ENCODE peak calls at places on chromosomes 16 and 17, in nine cellular contexts. One of them, this sample, is unnamed.

GRCh38 chr17:18368948-18369347 is 5.6 kb upstream of the SHMT1 start:
- DNase-seq in cardiac muscle cell: no peak
- DNase-seq in pancreas: no peak
- DNase-seq in ascending aorta: no peak
- DNase-seq in neural progenitor cell: no peak
- DNase-seq in heart left ventricle: no peak
- DNase-seq in stomach: no peak
- DNase-seq in CD4-positive, alpha-beta T cell: no peak
- DNase-seq in AG04450: no peak
- DNase-seq in this sample: no peak

GRCh38 chr17:49592263-49592662 is 16.6 kb downstream of the NXPH3 start:
- DNase-seq in cardiac muscle cell: no peak
- DNase-seq in pancreas: no peak
- DNase-seq in ascending aorta: no peak
- DNase-seq in neural progenitor cell: no peak
- DNase-seq in heart left ventricle: no peak
- DNase-seq in stomach: no peak
- DNase-seq in CD4-positive, alpha-beta T cell: no peak
- DNase-seq in AG04450: no peak
- DNase-seq in this sample: no peak

GRCh38 chr17:19812407-19812806 is 55.3 kb downstream of the ULK2 start:
- DNase-seq in cardiac muscle cell: peak
- DNase-seq in pancreas: no peak
- DNase-seq in ascending aorta: no peak
- DNase-seq in neural progenitor cell: no peak
- DNase-seq in heart left ventricle: no peak
- DNase-seq in stomach: no peak
- DNase-seq in CD4-positive, alpha-beta T cell: no peak
- DNase-seq in AG04450: no peak
- DNase-seq in this sample: no peak

GRCh38 chr17:16466407-16466806 is 25.6 kb downstream of the LRRC75A start:
- DNase-seq in cardiac muscle cell: no peak
- DNase-seq in pancreas: peak
- DNase-seq in ascending aorta: no peak
- DNase-seq in neural progenitor cell: no peak
- DNase-seq in heart left ventricle: no peak
- DNase-seq in stomach: no peak
- DNase-seq in CD4-positive, alpha-beta T cell: no peak
- DNase-seq in AG04450: no peak
- DNase-seq in this sample: no peak

GRCh38 chr17:2562162-2562858 is 31.1 kb upstream of the PAFAH1B1 start:
- DNase-seq in cardiac muscle cell: no peak
- DNase-seq in pancreas: no peak
- DNase-seq in ascending aorta: no peak
- DNase-seq in neural progenitor cell: no peak
- DNase-seq in heart left ventricle: no peak
- DNase-seq in stomach: no peak
- DNase-seq in CD4-positive, alpha-beta T cell: no peak
- DNase-seq in AG04450: no peak
- DNase-seq in this sample: no peak

GRCh38 chr17:1474402-1475189 is 17.9 kb downstream of the MYO1C start:
- DNase-seq in cardiac muscle cell: no peak
- DNase-seq in pancreas: no peak
- DNase-seq in ascending aorta: no peak
- DNase-seq in neural progenitor cell: no peak
- DNase-seq in heart left ventricle: no peak
- DNase-seq in stomach: no peak
- DNase-seq in CD4-positive, alpha-beta T cell: no peak
- DNase-seq in AG04450: no peak
- DNase-seq in this sample: no peak

GRCh38 chr17:76827736-76828135 is 40.5 kb upstream of the MGAT5B start:
- DNase-seq in cardiac muscle cell: no peak
- DNase-seq in pancreas: no peak
- DNase-seq in ascending aorta: no peak
- DNase-seq in neural progenitor cell: no peak
- DNase-seq in heart left ventricle: no peak
- DNase-seq in stomach: no peak
- DNase-seq in CD4-positive, alpha-beta T cell: no peak
- DNase-seq in AG04450: no peak
- DNase-seq in this sample: no peak

GRCh38 chr17:67520916-67521772 is 144.1 kb downstream of the PITPNC1 start:
- DNase-seq in cardiac muscle cell: no peak
- DNase-seq in pancreas: no peak
- DNase-seq in ascending aorta: no peak
- DNase-seq in neural progenitor cell: no peak
- DNase-seq in heart left ventricle: no peak
- DNase-seq in stomach: no peak
- DNase-seq in CD4-positive, alpha-beta T cell: no peak
- DNase-seq in AG04450: no peak
- DNase-seq in this sample: no peak

GRCh38 chr17:40596261-40596919 is 31.1 kb upstream of the CCR7 start:
- DNase-seq in cardiac muscle cell: no peak
- DNase-seq in pancreas: no peak
- DNase-seq in ascending aorta: no peak
- DNase-seq in neural progenitor cell: no peak
- DNase-seq in heart left ventricle: no peak
- DNase-seq in stomach: no peak
- DNase-seq in CD4-positive, alpha-beta T cell: no peak
- DNase-seq in AG04450: no peak
- DNase-seq in this sample: no peak

GRCh38 chr16:82699711-82700495 is 73.1 kb downstream of the CDH13 start:
- DNase-seq in cardiac muscle cell: peak
- DNase-seq in pancreas: no peak
- DNase-seq in ascending aorta: no peak
- DNase-seq in neural progenitor cell: no peak
- DNase-seq in heart left ventricle: no peak
- DNase-seq in stomach: no peak
- DNase-seq in CD4-positive, alpha-beta T cell: no peak
- DNase-seq in AG04450: no peak
- DNase-seq in this sample: peak

GRCh38 chr16:82695806-82696205 is 69.0 kb downstream of the CDH13 start:
- DNase-seq in cardiac muscle cell: peak
- DNase-seq in pancreas: no peak
- DNase-seq in ascending aorta: no peak
- DNase-seq in neural progenitor cell: no peak
- DNase-seq in heart left ventricle: no peak
- DNase-seq in stomach: no peak
- DNase-seq in CD4-positive, alpha-beta T cell: no peak
- DNase-seq in AG04450: no peak
- DNase-seq in this sample: no peak

GRCh38 chr16:82700541-82701240 is 73.9 kb downstream of the CDH13 start:
- DNase-seq in cardiac muscle cell: peak
- DNase-seq in pancreas: no peak
- DNase-seq in ascending aorta: no peak
- DNase-seq in neural progenitor cell: no peak
- DNase-seq in heart left ventricle: no peak
- DNase-seq in stomach: no peak
- DNase-seq in CD4-positive, alpha-beta T cell: no peak
- DNase-seq in AG04450: no peak
- DNase-seq in this sample: no peak

GRCh38 chr16:82701302-82702022 is 74.7 kb downstream of the CDH13 start:
- DNase-seq in cardiac muscle cell: peak
- DNase-seq in pancreas: no peak
- DNase-seq in ascending aorta: no peak
- DNase-seq in neural progenitor cell: no peak
- DNase-seq in heart left ventricle: no peak
- DNase-seq in stomach: no peak
- DNase-seq in CD4-positive, alpha-beta T cell: no peak
- DNase-seq in AG04450: no peak
- DNase-seq in this sample: no peak

GRCh38 chr16:82699262-82699661 is 72.5 kb downstream of the CDH13 start:
- DNase-seq in cardiac muscle cell: no peak
- DNase-seq in pancreas: no peak
- DNase-seq in ascending aorta: no peak
- DNase-seq in neural progenitor cell: no peak
- DNase-seq in heart left ventricle: no peak
- DNase-seq in stomach: no peak
- DNase-seq in CD4-positive, alpha-beta T cell: no peak
- DNase-seq in AG04450: no peak
- DNase-seq in this sample: no peak
- H3K27ac ChIP-seq in cardiac muscle cell: no peak
- H3K27ac ChIP-seq in pancreas: no peak
- H3K27ac ChIP-seq in ascending aorta: peak
- H3K27ac ChIP-seq in neural progenitor cell: no peak
- H3K27ac ChIP-seq in heart left ventricle: peak
- H3K27ac ChIP-seq in stomach: peak
- H3K27ac ChIP-seq in CD4-positive, alpha-beta T cell: no peak
- H3K27ac ChIP-seq in AG04450: no peak
- H3K27ac ChIP-seq in this sample: peak

DNA sequence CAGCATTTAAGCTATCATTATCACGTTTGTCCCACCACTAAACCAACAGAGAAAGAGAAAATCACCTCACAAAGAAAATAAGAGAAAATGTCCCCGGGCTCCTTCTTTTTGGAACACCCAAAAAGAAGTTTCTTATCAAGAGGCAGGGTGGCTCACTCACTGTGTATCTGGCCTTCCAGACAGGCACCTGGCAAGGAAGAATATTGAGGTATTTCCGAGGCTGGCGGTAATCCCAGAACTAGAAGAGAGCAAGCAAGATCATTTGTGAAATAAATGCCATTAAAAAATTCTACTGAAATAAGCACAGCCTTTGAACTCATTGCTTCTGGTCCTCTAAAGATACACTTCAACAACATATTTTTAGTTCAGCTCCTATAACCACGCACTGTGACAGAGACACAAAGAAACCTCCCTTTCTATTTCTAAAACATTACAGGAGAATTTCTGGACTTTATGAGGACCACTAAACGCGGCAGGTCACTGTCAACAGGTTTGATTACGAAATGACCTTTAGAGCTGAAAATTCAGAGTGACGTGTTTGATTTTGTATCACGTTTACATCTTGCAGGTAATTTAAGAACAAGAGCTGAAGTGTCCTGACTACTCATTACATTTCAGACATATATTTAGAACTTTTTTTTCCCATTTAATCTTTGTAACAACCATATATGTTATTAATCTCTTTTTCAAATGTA is 61.0 kb downstream of the WDR59 start:
- DNase-seq in cardiac muscle cell: peak
- DNase-seq in pancreas: peak
- DNase-seq in ascending aorta: no peak
- DNase-seq in neural progenitor cell: no peak
- DNase-seq in heart left ventricle: no peak
- DNase-seq in stomach: peak
- DNase-seq in CD4-positive, alpha-beta T cell: no peak
- DNase-seq in AG04450: no peak
- DNase-seq in this sample: no peak
- TF ChIP-seq CTCF in cardiac muscle cell: no peak
- TF ChIP-seq CTCF in pancreas: no peak
- TF ChIP-seq CTCF in ascending aorta: no peak
- TF ChIP-seq CTCF in neural progenitor cell: no peak
- TF ChIP-seq CTCF in heart left ventricle: no peak
- TF ChIP-seq CTCF in stomach: no peak
- TF ChIP-seq CTCF in CD4-positive, alpha-beta T cell: no peak
- TF ChIP-seq CTCF in AG04450: no peak
- TF ChIP-seq CTCF in this sample: no peak

GRCh38 chr17:14845562-14846335 is 419.4 kb downstream of the PMP22 start:
- DNase-seq in cardiac muscle cell: peak
- DNase-seq in pancreas: no peak
- DNase-seq in ascending aorta: no peak
- DNase-seq in neural progenitor cell: no peak
- DNase-seq in heart left ventricle: no peak
- DNase-seq in stomach: no peak
- DNase-seq in CD4-positive, alpha-beta T cell: no peak
- DNase-seq in AG04450: no peak
- DNase-seq in this sample: no peak

GRCh38 chr17:14838567-14838966 is 426.6 kb downstream of the PMP22 start:
- DNase-seq in cardiac muscle cell: no peak
- DNase-seq in pancreas: no peak
- DNase-seq in ascending aorta: no peak
- DNase-seq in neural progenitor cell: no peak
- DNase-seq in heart left ventricle: no peak
- DNase-seq in stomach: no peak
- DNase-seq in CD4-positive, alpha-beta T cell: no peak
- DNase-seq in AG04450: no peak
- DNase-seq in this sample: no peak

GRCh38 chr17:14843086-14843795 is 421.9 kb downstream of the PMP22 start:
- DNase-seq in cardiac muscle cell: no peak
- DNase-seq in pancreas: no peak
- DNase-seq in ascending aorta: no peak
- DNase-seq in neural progenitor cell: no peak
- DNase-seq in heart left ventricle: no peak
- DNase-seq in stomach: no peak
- DNase-seq in CD4-positive, alpha-beta T cell: no peak
- DNase-seq in AG04450: no peak
- DNase-seq in this sample: no peak

DNA sequence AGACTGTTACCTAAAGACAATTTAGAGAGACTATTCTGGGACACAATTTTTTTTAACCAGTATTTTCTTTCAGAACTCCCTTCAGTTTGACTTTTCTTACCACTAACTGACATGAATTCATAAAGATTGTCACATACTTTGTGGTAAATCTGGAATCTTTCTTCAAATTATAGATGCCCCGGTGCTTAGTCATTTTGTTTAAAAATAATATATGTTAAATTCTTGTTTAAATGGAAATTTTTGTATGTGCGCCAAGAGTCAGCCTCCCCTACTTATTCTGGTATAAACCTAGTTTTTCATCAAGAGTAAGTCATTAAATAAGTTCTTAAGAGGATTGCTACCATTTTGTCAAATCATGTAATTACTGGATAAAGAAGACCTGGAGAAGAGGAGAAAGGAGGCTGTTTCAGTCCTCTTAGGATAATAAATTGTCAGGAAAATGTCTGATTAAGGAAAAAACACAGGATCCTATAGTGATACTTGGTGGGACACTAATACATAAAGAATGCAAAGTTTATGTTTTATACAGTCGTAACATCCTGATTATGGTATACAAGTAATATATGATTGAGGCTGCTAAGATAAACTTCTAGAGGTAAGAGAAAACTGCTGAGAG is 424.4 kb downstream of the PMP22 start:
- DNase-seq in cardiac muscle cell: peak
- DNase-seq in pancreas: no peak
- DNase-seq in ascending aorta: no peak
- DNase-seq in neural progenitor cell: no peak
- DNase-seq in heart left ventricle: no peak
- DNase-seq in stomach: no peak
- DNase-seq in CD4-positive, alpha-beta T cell: no peak
- DNase-seq in AG04450: peak
- DNase-seq in this sample: no peak
- H3K27ac ChIP-seq in cardiac muscle cell: no peak
- H3K27ac ChIP-seq in pancreas: no peak
- H3K27ac ChIP-seq in ascending aorta: no peak
- H3K27ac ChIP-seq in neural progenitor cell: no peak
- H3K27ac ChIP-seq in heart left ventricle: no peak
- H3K27ac ChIP-seq in stomach: no peak
- H3K27ac ChIP-seq in CD4-positive, alpha-beta T cell: no peak
- H3K27ac ChIP-seq in AG04450: peak
- H3K27ac ChIP-seq in this sample: no peak

DNA sequence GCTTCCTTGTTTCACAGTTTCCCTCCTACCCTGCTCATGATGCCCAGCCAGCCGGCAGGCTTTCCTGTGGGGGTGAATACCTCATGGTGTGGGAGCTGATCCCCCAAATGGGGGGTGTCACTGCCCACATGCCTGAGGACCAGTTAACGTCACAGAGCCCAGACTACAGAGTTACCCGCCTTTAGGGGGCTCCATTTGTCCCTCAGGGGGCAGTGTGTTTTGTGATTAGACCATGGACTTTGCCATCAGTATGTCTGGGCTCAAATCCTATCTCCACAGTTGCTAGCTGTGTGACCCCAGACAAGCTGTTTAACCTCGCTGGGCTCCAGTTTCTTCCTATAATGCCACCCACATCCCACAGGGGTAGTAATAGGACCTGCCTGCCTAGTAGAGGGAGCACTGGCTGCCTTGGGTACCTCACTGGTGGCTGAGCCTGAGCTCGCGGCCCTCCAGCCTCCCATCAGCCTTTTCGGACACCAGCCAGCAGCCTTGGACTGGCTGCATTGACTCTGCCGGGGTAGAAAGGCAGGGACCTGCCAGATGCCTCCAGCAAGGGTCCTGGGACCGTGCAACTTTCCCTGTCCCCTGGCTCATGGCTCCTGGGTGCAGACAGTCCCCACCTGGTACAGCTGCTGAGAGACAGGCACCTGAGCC is 87.5 kb upstream of the GSE1 start:
- DNase-seq in cardiac muscle cell: no peak
- DNase-seq in pancreas: no peak
- DNase-seq in ascending aorta: no peak
- DNase-seq in neural progenitor cell: no peak
- DNase-seq in heart left ventricle: no peak
- DNase-seq in stomach: no peak
- DNase-seq in CD4-positive, alpha-beta T cell: no peak
- DNase-seq in AG04450: no peak
- DNase-seq in this sample: no peak
- TF ChIP-seq CTCF in cardiac muscle cell: no peak
- TF ChIP-seq CTCF in pancreas: no peak
- TF ChIP-seq CTCF in ascending aorta: no peak
- TF ChIP-seq CTCF in neural progenitor cell: peak
- TF ChIP-seq CTCF in heart left ventricle: no peak
- TF ChIP-seq CTCF in stomach: no peak
- TF ChIP-seq CTCF in CD4-positive, alpha-beta T cell: no peak
- TF ChIP-seq CTCF in AG04450: no peak
- TF ChIP-seq CTCF in this sample: no peak

This sample was measured in tibial artery.